ENCODE peak calls at places on chromosomes 3 and 15, in nine cellular contexts. W is CD8-positive, alpha-beta T cell; L is dorsolateral prefrontal cortex; S is colonic mucosa; D is pancreas; P is AG09319; K is CD4-positive, alpha-beta T cell; F is H9; U is MCF 10A. O is an unnamed sample.

GRCh38 chr15:90470453-90470852 is 59.3 kb upstream of the CRTC3 start:
- DNase-seq in W (no peak), L (no peak), S (no peak), D (no peak), P (no peak), K (no peak), F (no peak), U (no peak), O (no peak)

GRCh38 chr3:49779378-49780079 is 6.8 kb downstream of the IP6K1 start:
- DNase-seq in W (no peak), L (no peak), S (no peak), D (no peak), P (no peak), K (no peak), F (no peak), U (no peak), O (no peak)

GRCh38 chr3:134652409-134652831 is 1.6 kb upstream of the KY start:
- DNase-seq in W (no peak), L (no peak), S (no peak), D (no peak), P (no peak), K (no peak), F (no peak), U (peak), O (peak)

GRCh38 chr3:197504239-197505191 is 51.3 kb downstream of the BDH1 start:
- DNase-seq in W (no peak), L (no peak), S (peak), D (no peak), P (no peak), K (no peak), F (no peak), U (no peak), O (no peak)

GRCh38 chr3:194369522-194370279 is at the start of gene LRRC15:
- DNase-seq in W (no peak), L (no peak), S (peak), D (no peak), P (no peak), K (no peak), F (peak), U (peak), O (peak)

GRCh38 chr3:111351334-111351733 is 190.7 kb upstream of the CD96 start:
- DNase-seq in W (no peak), L (no peak), S (no peak), D (no peak), P (no peak), K (no peak), F (no peak), U (peak), O (peak)

GRCh38 chr3:73580343-73580742 is 44.4 kb downstream of the PDZRN3 start:
- DNase-seq in W (no peak), L (no peak), S (no peak), D (no peak), P (no peak), K (no peak), F (no peak), U (peak), O (peak)

GRCh38 chr3:177491301-177492031 is 294.2 kb upstream of the TBL1XR1 start:
- DNase-seq in W (no peak), L (no peak), S (no peak), D (no peak), P (no peak), K (no peak), F (no peak), U (no peak), O (peak)

GRCh38 chr3:178485756-178486155 is 50.5 kb upstream of the KCNMB2 start:
- DNase-seq in W (no peak), L (no peak), S (no peak), D (no peak), P (peak), K (no peak), F (no peak), U (no peak), O (no peak)

GRCh38 chr3:100533176-100533575 is 40.8 kb downstream of the TMEM45A start:
- DNase-seq in W (no peak), L (no peak), S (no peak), D (no peak), P (peak), K (no peak), F (no peak), U (no peak), O (no peak)
- TF ChIP-seq CTCF in W (no peak), L (no peak), S (no peak), D (no peak), P (no peak), K (no peak), F (no peak), U (no peak), O (no peak)

GRCh38 chr3:56196700-56197099 is 271.6 kb downstream of the ERC2 start:
- DNase-seq in W (no peak), L (no peak), S (no peak), D (no peak), P (no peak), K (no peak), F (no peak), U (peak), O (no peak)

GRCh38 chr3:56200251-56200650 is 268.0 kb downstream of the ERC2 start:
- DNase-seq in W (no peak), L (no peak), S (no peak), D (no peak), P (no peak), K (no peak), F (no peak), U (peak), O (peak)

GRCh38 chr3:56197259-56197965 is 270.9 kb downstream of the ERC2 start:
- DNase-seq in W (no peak), L (no peak), S (no peak), D (no peak), P (peak), K (no peak), F (no peak), U (peak), O (no peak)

GRCh38 chr3:56193531-56193930 is 274.7 kb downstream of the ERC2 start:
- DNase-seq in W (no peak), L (no peak), S (no peak), D (no peak), P (no peak), K (no peak), F (no peak), U (no peak), O (no peak)

GRCh38 chr3:56197991-56198390 is 270.3 kb downstream of the ERC2 start:
- DNase-seq in W (no peak), L (no peak), S (no peak), D (no peak), P (no peak), K (no peak), F (no peak), U (peak), O (no peak)
- TF ChIP-seq CTCF in W (no peak), L (no peak), S (no peak), D (no peak), P (no peak), K (no peak), F (no peak), U (no peak), O (no peak)

GRCh38 chr3:23810342-23811116 is 4.8 kb downstream of the UBE2E1 start:
- DNase-seq in W (peak), L (no peak), S (peak), D (peak), P (no peak), K (peak), F (peak), U (peak), O (peak)
- TF ChIP-seq CTCF in W (no peak), L (no peak), S (no peak), D (no peak), P (peak), K (no peak), F (peak), U (no peak), O (no peak)

GRCh38 chr3:14118400-14119165 is 6.1 kb downstream of the CHCHD4 start:
- DNase-seq in W (no peak), L (no peak), S (peak), D (no peak), P (no peak), K (no peak), F (no peak), U (peak), O (peak)

GRCh38 chr3:14110699-14111098 is 14.0 kb downstream of the CHCHD4 start:
- DNase-seq in W (no peak), L (no peak), S (no peak), D (no peak), P (no peak), K (no peak), F (no peak), U (no peak), O (peak)

GRCh38 chr3:14117468-14118399 is 6.9 kb downstream of the CHCHD4 start:
- DNase-seq in W (no peak), L (no peak), S (peak), D (no peak), P (no peak), K (no peak), F (no peak), U (no peak), O (no peak)

GRCh38 chr3:14119166-14119510 is 5.5 kb downstream of the CHCHD4 start:
- DNase-seq in W (no peak), L (no peak), S (peak), D (no peak), P (no peak), K (no peak), F (no peak), U (no peak), O (no peak)

GRCh38 chr3:14113964-14114667 is 10.6 kb downstream of the CHCHD4 start:
- DNase-seq in W (no peak), L (no peak), S (peak), D (no peak), P (no peak), K (no peak), F (no peak), U (no peak), O (peak)
- TF ChIP-seq CTCF in W (no peak), L (no peak), S (no peak), D (no peak), P (no peak), K (no peak), F (peak), U (peak), O (peak)

GRCh38 chr3:11720220-11721113 is 76.8 kb upstream of the VGLL4 start:
- DNase-seq in W (peak), L (peak), S (peak), D (peak), P (peak), K (peak), F (peak), U (peak), O (peak)
- TF ChIP-seq CTCF in W (no peak), L (no peak), S (no peak), D (no peak), P (no peak), K (no peak), F (no peak), U (no peak), O (peak)

GRCh38 chr3:150372320-150373118 is 35.6 kb upstream of the TSC22D2 start:
- DNase-seq in W (no peak), L (no peak), S (no peak), D (no peak), P (no peak), K (no peak), F (no peak), U (no peak), O (no peak)
- TF ChIP-seq CTCF in W (peak), L (no peak), S (peak), D (no peak), P (peak), K (no peak), F (peak), U (no peak), O (peak)

GRCh38 chr15:62244762-62245161 is 79.7 kb upstream of the C2CD4B start:
- DNase-seq in W (no peak), L (no peak), S (no peak), D (peak), P (no peak), K (no peak), F (peak), U (no peak), O (no peak)

GRCh38 chr15:62240121-62240520 is 75.0 kb upstream of the C2CD4B start:
- DNase-seq in W (no peak), L (no peak), S (no peak), D (no peak), P (no peak), K (no peak), F (no peak), U (no peak), O (no peak)

GRCh38 chr15:62242999-62243398 is 77.9 kb upstream of the C2CD4B start:
- DNase-seq in W (no peak), L (no peak), S (no peak), D (no peak), P (no peak), K (no peak), F (no peak), U (no peak), O (no peak)

GRCh38 chr15:62240697-62241096 is 75.6 kb upstream of the C2CD4B start:
- DNase-seq in W (no peak), L (no peak), S (no peak), D (no peak), P (no peak), K (no peak), F (no peak), U (no peak), O (no peak)

GRCh38 chr15:62241135-62241770 is 76.2 kb upstream of the C2CD4B start:
- DNase-seq in W (no peak), L (no peak), S (peak), D (no peak), P (no peak), K (no peak), F (peak), U (peak), O (peak)
- TF ChIP-seq CTCF in W (no peak), L (no peak), S (peak), D (no peak), P (peak), K (no peak), F (peak), U (no peak), O (peak)

O was measured in epithelial cell of esophagus.